ENCODE peak calls at places on chromosomes 7 and 10, in four cellular contexts. One of them, this sample, is unnamed.

GRCh38 chr7:45174966-45175765 is 17.6 kb downstream of the RAMP3 start:
- DNase-seq in foreskin fibroblast: no peak
- DNase-seq in WTC11: no peak
- DNase-seq in HL-60: no peak
- DNase-seq in this sample: peak; percentile 27

GRCh38 chr7:132964886-132965285 is 117.0 kb downstream of the CHCHD3 start:
- DNase-seq in foreskin fibroblast: no peak
- DNase-seq in WTC11: no peak
- DNase-seq in HL-60: no peak
- DNase-seq in this sample: no peak

GRCh38 chr10:71611709-71612422 is 107.7 kb downstream of the C10orf105 start:
- DNase-seq in WTC11: no peak
- DNase-seq in HL-60: no peak
- DNase-seq in foreskin fibroblast: no peak
- DNase-seq in this sample: no peak

GRCh38 chr7:14380881-14381280 is 391.4 kb upstream of the ETV1 start:
- DNase-seq in HL-60: no peak
- DNase-seq in foreskin fibroblast: no peak
- DNase-seq in WTC11: peak; percentile 16
- DNase-seq in this sample: no peak

GRCh38 chr10:30185916-30186315 is 126.5 kb upstream of the JCAD start:
- DNase-seq in WTC11: no peak
- DNase-seq in HL-60: no peak
- DNase-seq in foreskin fibroblast: peak; percentile 81
- DNase-seq in this sample: no peak

GRCh38 chr7:21365866-21366624 is 61.8 kb upstream of the SP4 start:
- DNase-seq in foreskin fibroblast: no peak
- DNase-seq in WTC11: no peak
- DNase-seq in HL-60: no peak
- DNase-seq in this sample: no peak

GRCh38 chr7:69764071-69764470 is 165.8 kb downstream of the AUTS2 start:
- DNase-seq in WTC11: no peak
- DNase-seq in HL-60: no peak
- DNase-seq in foreskin fibroblast: no peak
- DNase-seq in this sample: no peak

GRCh38 chr10:132712698-132713232 is 73.2 kb downstream of the NKX6-2 start:
- DNase-seq in HL-60: no peak
- DNase-seq in WTC11: no peak
- DNase-seq in foreskin fibroblast: no peak
- DNase-seq in this sample: peak; percentile 45

GRCh38 chr10:69644658-69645295 is 14.7 kb downstream of the FAM241B start:
- DNase-seq in foreskin fibroblast: peak; percentile 39
- DNase-seq in HL-60: no peak
- DNase-seq in WTC11: peak; percentile 77
- DNase-seq in this sample: peak; percentile 28

GRCh38 chr7:130966246-130967009 is 232.4 kb upstream of the KLF14 start:
- DNase-seq in HL-60: no peak
- DNase-seq in foreskin fibroblast: peak; percentile 41
- DNase-seq in WTC11: no peak
- DNase-seq in this sample: no peak

GRCh38 chr10:80473692-80474596 is 19.8 kb downstream of the TSPAN14 start:
- DNase-seq in HL-60: no peak
- DNase-seq in WTC11: no peak
- DNase-seq in foreskin fibroblast: no peak
- DNase-seq in this sample: peak; percentile 24

GRCh38 chr7:105198223-105198622 is 184.2 kb downstream of the KMT2E start:
- DNase-seq in WTC11: no peak
- DNase-seq in foreskin fibroblast: peak; percentile 71
- DNase-seq in HL-60: no peak
- DNase-seq in this sample: no peak

GRCh38 chr7:27723086-27723485 is 16.9 kb upstream of the TAX1BP1 start:
- DNase-seq in HL-60: no peak
- DNase-seq in foreskin fibroblast: peak; percentile 12
- DNase-seq in WTC11: no peak
- DNase-seq in this sample: no peak

GRCh38 chr10:87707254-87707653 is 47.6 kb downstream of the PAPSS2 start:
- DNase-seq in WTC11: no peak
- DNase-seq in foreskin fibroblast: no peak
- DNase-seq in HL-60: no peak
- DNase-seq in this sample: no peak
- TF ChIP-seq CTCF in WTC11: no peak
- TF ChIP-seq CTCF in foreskin fibroblast: no peak
- TF ChIP-seq CTCF in HL-60: no peak
- TF ChIP-seq CTCF in this sample: no peak

DNA sequence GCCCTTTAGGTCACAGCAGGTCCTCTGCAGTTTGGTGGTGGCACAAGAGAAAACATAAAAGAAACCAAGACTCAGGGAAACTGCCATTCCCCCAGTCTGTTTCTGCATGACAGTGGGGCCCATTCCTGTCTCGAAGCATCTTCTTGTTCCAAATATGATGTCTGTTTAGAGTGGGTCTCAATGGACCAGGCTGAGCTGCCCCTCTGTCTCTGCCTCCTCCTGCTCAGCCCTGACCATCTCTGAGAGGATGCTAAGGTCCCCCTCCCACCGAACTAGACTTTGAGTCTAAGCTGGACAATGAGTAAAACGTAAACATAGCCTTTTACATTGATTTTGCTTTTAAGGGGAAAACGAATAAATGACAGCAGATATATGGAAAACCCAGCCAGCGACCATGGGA is 40.4 kb downstream of the CLEC2L start:
- DNase-seq in WTC11: no peak
- DNase-seq in HL-60: no peak
- DNase-seq in foreskin fibroblast: no peak
- DNase-seq in this sample: no peak
- TF ChIP-seq CTCF in WTC11: no peak
- TF ChIP-seq CTCF in HL-60: no peak
- TF ChIP-seq CTCF in foreskin fibroblast: no peak
- TF ChIP-seq CTCF in this sample: no peak

GRCh38 chr10:25026463-25026862 is 10.1 kb downstream of the THNSL1 start:
- DNase-seq in HL-60: no peak
- DNase-seq in foreskin fibroblast: no peak
- DNase-seq in WTC11: no peak
- DNase-seq in this sample: no peak
- TF ChIP-seq CTCF in HL-60: no peak
- TF ChIP-seq CTCF in foreskin fibroblast: no peak
- TF ChIP-seq CTCF in WTC11: no peak
- TF ChIP-seq CTCF in this sample: no peak

GRCh38 chr7:86667732-86668131 is 24.0 kb downstream of the GRM3 start:
- DNase-seq in HL-60: no peak
- DNase-seq in foreskin fibroblast: no peak
- DNase-seq in WTC11: peak; percentile 22
- DNase-seq in this sample: no peak
- TF ChIP-seq CTCF in HL-60: no peak
- TF ChIP-seq CTCF in foreskin fibroblast: no peak
- TF ChIP-seq CTCF in WTC11: no peak
- TF ChIP-seq CTCF in this sample: no peak

DNA sequence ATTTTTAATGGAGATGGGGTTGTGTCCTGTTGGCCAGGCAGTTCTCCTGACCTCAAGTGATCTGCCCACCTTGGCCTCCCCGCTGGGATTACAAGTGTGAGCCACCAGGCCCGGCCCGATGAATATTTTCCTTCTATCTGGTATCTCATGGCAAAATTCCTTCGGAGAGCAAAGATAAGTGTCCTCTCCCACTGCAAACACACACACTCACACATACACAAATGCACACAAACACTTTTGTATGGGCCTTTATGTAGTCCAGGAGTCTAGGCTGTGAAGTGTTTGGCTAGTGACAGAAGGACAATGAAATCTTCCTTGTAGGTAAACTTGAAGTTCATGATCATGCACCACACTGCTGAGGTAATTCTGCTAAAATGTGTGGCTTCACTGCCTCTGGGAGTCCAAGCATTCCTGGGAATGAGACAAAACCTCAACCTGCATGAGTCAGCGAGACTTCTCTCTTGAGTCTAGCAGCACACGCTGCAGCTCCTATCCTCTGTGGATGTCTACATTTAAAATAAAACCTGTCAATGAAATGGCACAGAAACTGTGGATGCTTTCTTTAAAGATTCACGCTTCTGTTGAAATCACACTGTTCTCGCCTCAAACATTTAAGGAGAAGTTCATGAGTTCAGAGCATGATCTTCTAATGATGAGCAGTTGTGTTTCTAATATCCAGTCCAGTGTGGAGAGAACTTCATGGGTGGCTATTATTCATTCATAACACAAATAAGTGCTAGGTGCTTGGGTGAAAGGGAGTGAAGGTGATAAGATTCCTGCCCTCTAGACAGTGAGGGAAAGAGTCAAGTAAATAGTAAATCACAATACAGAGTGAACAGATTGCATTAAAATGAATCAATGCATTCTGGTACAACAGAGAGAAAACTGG is 96.5 kb downstream of the NRP1 start:
- DNase-seq in WTC11: no peak
- DNase-seq in HL-60: no peak
- DNase-seq in foreskin fibroblast: peak; percentile 90
- DNase-seq in this sample: no peak
- TF ChIP-seq CTCF in WTC11: no peak
- TF ChIP-seq CTCF in HL-60: no peak
- TF ChIP-seq CTCF in foreskin fibroblast: no peak
- TF ChIP-seq CTCF in this sample: no peak

GRCh38 chr10:59719374-59719773 is 9.7 kb upstream of the SLC16A9 start:
- DNase-seq in foreskin fibroblast: no peak
- DNase-seq in WTC11: no peak
- DNase-seq in HL-60: no peak
- DNase-seq in this sample: no peak
- TF ChIP-seq CTCF in foreskin fibroblast: no peak
- TF ChIP-seq CTCF in WTC11: peak; percentile 17
- TF ChIP-seq CTCF in HL-60: no peak
- TF ChIP-seq CTCF in this sample: no peak